ENCODE peak calls at places on chromosomes 11 and 22, in nine cellular contexts. Z is sigmoid colon; W is stomach; I is MM.1S; M is PC-3; O is upper lobe of right lung; D is astrocyte; B is CD4-positive, alpha-beta T cell; G is tibial nerve. F is an unnamed sample. For H3K27me3, the result is how much of the 10 kb centered on the place peaks cover.

GRCh38 chr11:112558691-112559090 is 298.0 kb upstream of the PLET1 start:
- DNase-seq in Z (no peak), W (no peak), I (no peak), M (no peak), O (no peak), D (peak), B (no peak), G (no peak), F (no peak)

GRCh38 chr11:14380947-14381555 is 22.1 kb upstream of the RRAS2 start:
- DNase-seq in Z (peak), W (peak), I (peak), M (peak), O (peak), D (peak), B (peak), G (peak), F (peak)

GRCh38 chr11:118657238-118657637 is 22.2 kb downstream of the TREH start:
- DNase-seq in Z (no peak), W (no peak), I (no peak), M (no peak), O (no peak), D (no peak), B (no peak), G (no peak), F (no peak)

GRCh38 chr22:20844055-20845037 is 14.3 kb downstream of the PI4KA start:
- DNase-seq in Z (no peak), W (no peak), I (no peak), M (no peak), O (no peak), D (no peak), B (no peak), G (no peak), F (no peak)

GRCh38 chr11:117932426-117932825 is 3.2 kb upstream of the TMPRSS13 start:
- DNase-seq in Z (peak), W (no peak), I (no peak), M (no peak), O (no peak), D (no peak), B (no peak), G (no peak), F (no peak)

GRCh38 chr11:12213920-12214319 is 103.5 kb downstream of the MICAL2 start:
- DNase-seq in Z (no peak), W (no peak), I (no peak), M (peak), O (no peak), D (no peak), B (no peak), G (no peak), F (peak)

GRCh38 chr11:15291885-15292284 is 177.2 kb downstream of the INSC start:
- DNase-seq in Z (no peak), W (no peak), I (no peak), M (no peak), O (no peak), D (no peak), B (no peak), G (no peak), F (peak)

GRCh38 chr11:120061036-120061760 is 76.7 kb downstream of the TRIM29 start:
- DNase-seq in Z (no peak), W (no peak), I (no peak), M (no peak), O (no peak), D (peak), B (no peak), G (no peak), F (no peak)

GRCh38 chr22:20141186-20142077 is 9.4 kb downstream of the CCDC188 start:
- DNase-seq in Z (no peak), W (no peak), I (no peak), M (no peak), O (no peak), D (peak), B (no peak), G (no peak), F (no peak)

GRCh38 chr11:75582935-75583709 is 21.1 kb downstream of the SERPINH1 start:
- DNase-seq in Z (peak), W (peak), I (peak), M (peak), O (peak), D (peak), B (peak), G (peak), F (no peak)

GRCh38 chr22:24965822-24966626 is 13.5 kb downstream of the KIAA1671 start:
- DNase-seq in Z (no peak), W (peak), I (peak), M (peak), O (peak), D (no peak), B (no peak), G (peak), F (peak)

GRCh38 chr11:125621995-125622394 is 3.0 kb upstream of the CHEK1 start:
- DNase-seq in Z (no peak), W (no peak), I (no peak), M (peak), O (no peak), D (peak), B (no peak), G (no peak), F (peak)

GRCh38 chr22:35661377-35661937 is 13.2 kb downstream of the APOL6 start:
- DNase-seq in Z (no peak), W (no peak), I (no peak), M (no peak), O (no peak), D (peak), B (no peak), G (no peak), F (peak)

GRCh38 chr22:19121631-19122142 is 525 bp downstream of the DGCR2 start:
- DNase-seq in Z (peak), W (peak), I (peak), M (peak), O (peak), D (peak), B (no peak), G (peak), F (no peak)

GRCh38 chr11:60699282-60699681 is at the start of gene MS4A8:
- DNase-seq in Z (no peak), W (no peak), I (no peak), M (no peak), O (no peak), D (no peak), B (no peak), G (no peak), F (no peak)

GRCh38 chr22:27115816-27116256 is 458.4 kb downstream of the MIAT start:
- DNase-seq in Z (no peak), W (peak), I (no peak), M (peak), O (no peak), D (peak), B (no peak), G (no peak), F (peak)

GRCh38 chr11:134032501-134033091 is 36.3 kb upstream of the JAM3 start:
- DNase-seq in Z (peak), W (no peak), I (no peak), M (no peak), O (no peak), D (no peak), B (no peak), G (no peak), F (no peak)

GRCh38 chr22:49216579-49216978 is 611.1 kb downstream of the BRD1 start:
- DNase-seq in Z (peak), W (peak), I (no peak), M (no peak), O (peak), D (no peak), B (no peak), G (no peak), F (no peak)

GRCh38 chr11:129804012-129804411 is 11.6 kb upstream of the TMEM45B start:
- DNase-seq in Z (no peak), W (no peak), I (no peak), M (no peak), O (no peak), D (no peak), B (peak), G (no peak), F (no peak)

GRCh38 chr11:8531312-8531711 is 62.7 kb downstream of the STK33 start:
- DNase-seq in Z (no peak), W (no peak), I (no peak), M (no peak), O (no peak), D (no peak), B (no peak), G (no peak), F (no peak)

GRCh38 chr22:35014812-35015211 is 51.1 kb upstream of the ISX start:
- DNase-seq in Z (no peak), W (no peak), I (no peak), M (no peak), O (no peak), D (no peak), B (no peak), G (no peak), F (no peak)

GRCh38 chr11:67303132-67303988 is at the start of gene SSH3:
- DNase-seq in Z (peak), W (peak), I (no peak), M (peak), O (peak), D (peak), B (no peak), G (peak), F (peak)

GRCh38 chr11:46681814-46682213 is 18.6 kb downstream of the ARHGAP1 start:
- DNase-seq in Z (no peak), W (no peak), I (no peak), M (no peak), O (no peak), D (no peak), B (no peak), G (no peak), F (no peak)

GRCh38 chr22:36160499-36160942 is at the start of gene APOL3:
- DNase-seq in Z (peak), W (peak), I (peak), M (peak), O (peak), D (peak), B (no peak), G (peak), F (peak)

GRCh38 chr11:107457205-107457557 is 444 bp downstream of the CWF19L2 start:
- DNase-seq in Z (no peak), W (no peak), I (peak), M (no peak), O (no peak), D (no peak), B (no peak), G (no peak), F (peak)

GRCh38 chr11:15594607-15595006 is 479.9 kb downstream of the INSC start:
- DNase-seq in Z (no peak), W (no peak), I (no peak), M (no peak), O (no peak), D (no peak), B (no peak), G (no peak), F (no peak)

GRCh38 chr22:49426098-49426497 is 401.6 kb downstream of the BRD1 start:
- DNase-seq in Z (no peak), W (no peak), I (no peak), M (no peak), O (no peak), D (no peak), B (no peak), G (no peak), F (no peak)

GRCh38 chr11:86245369-86246292 is 1.1 kb downstream of the EED start:
- DNase-seq in Z (no peak), W (no peak), I (no peak), M (no peak), O (no peak), D (no peak), B (no peak), G (no peak), F (peak)

GRCh38 chr22:39658367-39658766 is 87.8 kb downstream of the CACNA1I start:
- DNase-seq in Z (no peak), W (no peak), I (no peak), M (no peak), O (no peak), D (no peak), B (peak), G (no peak), F (no peak)

GRCh38 chr11:62555464-62556092 is 9.0 kb upstream of the AHNAK start:
- DNase-seq in Z (peak), W (no peak), I (peak), M (peak), O (no peak), D (peak), B (peak), G (peak), F (no peak)

GRCh38 chr22:49954991-49955580 is 5.5 kb upstream of the PIM3 start:
- DNase-seq in Z (peak), W (no peak), I (no peak), M (no peak), O (no peak), D (no peak), B (no peak), G (no peak), F (no peak)

GRCh38 chr22:40449676-40450035 is 79.3 kb downstream of the SGSM3 start:
- DNase-seq in Z (no peak), W (no peak), I (no peak), M (no peak), O (no peak), D (peak), B (no peak), G (no peak), F (peak)

DNA sequence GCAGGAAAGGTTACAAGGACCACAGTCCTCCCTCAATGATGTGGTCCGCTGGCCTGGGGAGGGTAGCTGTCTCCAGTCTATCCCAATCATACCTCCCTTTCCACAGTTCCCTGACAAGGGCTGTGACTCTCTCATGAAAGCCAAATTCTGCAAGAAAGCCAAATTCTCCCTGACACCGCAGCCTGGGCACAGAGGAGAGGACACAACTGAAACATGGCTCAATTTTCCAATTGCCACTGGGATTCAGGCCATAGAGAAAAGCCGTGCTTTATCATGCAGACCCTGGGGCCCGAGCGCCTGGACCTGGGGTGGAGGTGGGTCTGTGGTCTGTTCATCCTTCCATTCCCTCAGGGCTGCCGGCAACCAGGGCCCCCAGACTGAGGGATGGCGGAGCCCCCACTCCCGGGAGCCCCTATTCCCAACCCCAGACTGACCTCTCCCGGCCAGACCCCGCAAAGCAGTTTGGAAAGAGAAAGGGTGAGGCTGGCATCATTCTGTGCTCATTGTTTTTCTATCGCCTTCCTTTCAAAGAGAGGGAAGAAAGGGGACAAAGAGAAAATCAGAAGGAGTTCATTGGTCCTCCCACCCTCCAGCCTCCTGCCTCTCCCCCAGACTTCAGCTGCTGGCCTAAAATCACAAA is 239.5 kb downstream of the BUD13 start:
- DNase-seq in Z (peak), W (peak), I (no peak), M (no peak), O (peak), D (no peak), B (no peak), G (no peak), F (no peak)
- H3K27me3 ChIP-seq in Z (under half), W (half or more), I (under half), M (half or more), O (under half), D (under half), B (under half), G (under half), F (under half)

GRCh38 chr11:30772908-30773307 is 186.8 kb upstream of the MPPED2 start:
- DNase-seq in Z (no peak), W (no peak), I (no peak), M (no peak), O (no peak), D (no peak), B (no peak), G (no peak), F (no peak)

GRCh38 chr11:30774451-30774850 is 188.3 kb upstream of the MPPED2 start:
- DNase-seq in Z (no peak), W (no peak), I (no peak), M (no peak), O (no peak), D (no peak), B (no peak), G (no peak), F (no peak)

GRCh38 chr11:30775123-30775522 is 189.0 kb upstream of the MPPED2 start:
- DNase-seq in Z (no peak), W (no peak), I (no peak), M (no peak), O (no peak), D (no peak), B (no peak), G (no peak), F (no peak)
- TF ChIP-seq CTCF in Z (no peak), W (no peak), I (no peak), M (no peak), O (no peak), D (no peak), B (no peak), G (no peak), F (no peak)

DNA sequence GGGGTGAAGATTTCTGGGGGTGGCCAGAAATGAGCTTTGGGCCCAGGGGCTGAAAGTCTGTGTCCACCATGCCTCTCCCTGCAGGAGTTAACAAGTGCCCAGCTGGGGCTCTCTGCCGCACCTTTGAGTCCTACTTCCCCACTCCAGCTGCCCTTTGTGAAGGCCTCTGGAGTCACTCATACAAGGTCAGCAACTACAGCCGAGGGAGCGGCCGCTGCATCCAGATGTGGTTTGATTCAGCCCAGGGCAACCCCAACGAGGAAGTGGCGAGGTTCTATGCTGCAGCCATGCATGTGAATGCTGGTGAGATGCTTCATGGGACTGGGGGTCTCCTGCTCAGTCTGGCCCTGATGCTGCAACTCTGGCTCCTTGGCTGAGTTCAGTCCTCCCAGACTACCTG is 3.2 kb upstream of the INPPL1 start:
- DNase-seq in Z (peak), W (peak), I (no peak), M (no peak), O (no peak), D (no peak), B (no peak), G (no peak), F (no peak)
- H3K27me3 ChIP-seq in Z (under half), W (under half), I (under half), M (under half), O (under half), D (under half), B (under half), G (under half), F (under half)

GRCh38 chr22:42577623-42578240 is 24.0 kb downstream of the SERHL2 start:
- DNase-seq in Z (no peak), W (no peak), I (no peak), M (no peak), O (no peak), D (no peak), B (no peak), G (no peak), F (no peak)
- TF ChIP-seq CTCF in Z (no peak), W (no peak), I (no peak), M (no peak), O (no peak), D (no peak), B (no peak), G (no peak), F (no peak)

GRCh38 chr11:68687986-68688385 is 3.6 kb downstream of the GAL start:
- DNase-seq in Z (peak), W (no peak), I (no peak), M (no peak), O (peak), D (no peak), B (no peak), G (no peak), F (no peak)

GRCh38 chr11:68683952-68684384 is 376 bp upstream of the GAL start:
- DNase-seq in Z (peak), W (no peak), I (no peak), M (no peak), O (peak), D (no peak), B (no peak), G (no peak), F (no peak)

GRCh38 chr11:68684385-68685356 is at the start of gene GAL:
- DNase-seq in Z (peak), W (no peak), I (no peak), M (peak), O (peak), D (no peak), B (no peak), G (no peak), F (no peak)

GRCh38 chr11:68686486-68686885 is 2.1 kb downstream of the GAL start:
- DNase-seq in Z (peak), W (no peak), I (no peak), M (no peak), O (peak), D (no peak), B (no peak), G (no peak), F (no peak)

DNA sequence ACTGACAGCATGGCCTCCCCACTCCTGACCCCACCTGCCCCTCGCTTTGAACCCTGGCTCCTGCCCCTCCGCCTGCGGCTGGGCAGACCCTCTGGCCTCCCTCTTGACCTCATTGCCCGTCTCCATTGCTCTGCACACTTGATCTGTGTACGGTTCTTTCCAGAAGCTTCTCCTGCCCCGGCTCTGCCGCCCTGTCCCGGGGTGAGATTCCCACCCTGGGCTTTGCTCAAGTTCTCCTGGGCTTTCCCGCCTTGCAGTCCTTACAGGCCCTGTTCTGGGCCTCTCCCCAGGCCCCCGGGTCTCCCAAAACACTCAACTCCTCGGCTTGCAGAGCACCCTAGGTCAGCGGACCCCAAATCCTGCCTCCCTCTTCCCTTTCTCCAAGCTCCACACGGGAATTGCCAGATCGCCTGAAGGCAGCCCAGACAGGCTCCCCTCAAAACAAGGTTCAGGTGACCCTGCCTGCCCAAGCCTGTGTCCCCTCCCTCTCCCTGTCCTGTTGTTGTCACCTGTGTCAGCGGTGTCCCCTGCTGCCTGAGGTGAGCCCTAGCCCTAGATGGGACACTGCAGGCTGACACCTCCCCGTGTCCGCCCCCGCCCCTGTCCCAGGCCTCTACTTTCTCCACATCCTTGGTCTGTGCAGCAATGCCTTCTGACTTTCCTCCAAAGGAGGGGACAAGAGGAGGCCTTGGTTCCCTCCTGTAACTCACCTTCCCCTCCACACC is 1.5 kb downstream of the GAL start:
- DNase-seq in Z (peak), W (no peak), I (no peak), M (no peak), O (peak), D (no peak), B (no peak), G (no peak), F (no peak)
- H3K27me3 ChIP-seq in Z (under half), W (half or more), I (half or more), M (under half), O (under half), D (half or more), B (under half), G (half or more), F (under half)

DNA sequence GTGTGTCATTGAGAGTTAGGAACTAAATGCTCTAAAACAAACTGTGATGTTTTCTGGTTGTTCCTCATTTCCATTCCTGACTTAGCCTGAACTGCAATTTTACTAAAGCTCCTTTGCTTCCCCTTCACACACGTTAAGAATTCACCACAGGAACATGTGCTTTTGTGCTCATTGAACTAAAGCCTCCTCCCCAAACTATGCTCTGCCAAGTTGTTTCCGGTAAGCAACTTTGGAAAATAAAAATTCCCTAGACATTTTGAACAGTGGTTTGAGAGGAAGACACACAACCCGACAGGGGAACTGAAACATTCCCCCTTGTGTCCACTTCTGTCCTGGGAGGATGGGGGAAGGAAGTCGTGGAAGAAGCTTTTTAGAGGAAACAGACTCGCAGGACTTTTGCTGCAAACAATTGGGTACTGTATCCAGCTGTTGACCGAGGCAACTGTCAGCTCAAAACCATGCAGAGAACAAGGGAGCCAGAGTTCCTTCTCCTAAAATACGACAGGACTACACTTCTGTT is 66.9 kb downstream of the GAB2 start:
- DNase-seq in Z (peak), W (no peak), I (no peak), M (no peak), O (no peak), D (peak), B (no peak), G (peak), F (no peak)
- TF ChIP-seq CTCF in Z (no peak), W (no peak), I (no peak), M (no peak), O (no peak), D (no peak), B (no peak), G (no peak), F (no peak)

GRCh38 chr11:26931881-26932280 is 62.0 kb upstream of the FIBIN start:
- DNase-seq in Z (no peak), W (no peak), I (no peak), M (no peak), O (no peak), D (no peak), B (no peak), G (no peak), F (no peak)
- H3K27me3 ChIP-seq in Z (under half), W (under half), I (under half), M (under half), O (under half), D (under half), B (under half), G (under half), F (under half)

GRCh38 chr11:121656333-121657090 is 203.7 kb upstream of the SORL1-AS1 start:
- DNase-seq in Z (peak), W (no peak), I (no peak), M (no peak), O (no peak), D (no peak), B (no peak), G (peak), F (no peak)
- TF ChIP-seq CTCF in Z (no peak), W (no peak), I (no peak), M (no peak), O (no peak), D (no peak), B (no peak), G (no peak), F (no peak)

F was measured in bronchial epithelial cell.